ENCODE peak calls at places on chromosomes 4 and X, in four cellular contexts. U, J, V and Y are unnamed samples.

GRCh38 chrX:153411255-153411987 is at the start of gene ZFP92:
- DNase-seq in J (no peak), V (peak; percentile 5), U (no peak), Y (no peak)

GRCh38 chr4:53306729-53307128 is 59.1 kb downstream of the SCFD2 start:
- DNase-seq in J (no peak), U (no peak), V (peak; percentile 91), Y (peak; percentile 32)

GRCh38 chr4:7933631-7934510 is 5.8 kb downstream of the AFAP1 start:
- DNase-seq in U (no peak), J (no peak), V (peak; percentile 43), Y (peak; percentile 67)

GRCh38 chr4:108030332-108030731 is 40.6 kb downstream of the HADH start:
- DNase-seq in U (peak; percentile 46), J (peak; percentile 41), V (peak; percentile 87), Y (peak; percentile 56)

GRCh38 chr4:98603683-98604573 is 54.5 kb downstream of the TSPAN5 start:
- DNase-seq in U (no peak), J (no peak), V (peak; percentile 45), Y (peak; percentile 92)

GRCh38 chrX:23616361-23616760 is 50.9 kb upstream of the PRDX4 start:
- DNase-seq in U (no peak), J (peak; percentile 25), V (peak; percentile 38), Y (peak; percentile 23)

GRCh38 chr4:143262838-143263237 is 73.8 kb upstream of the GAB1 start:
- DNase-seq in U (no peak), J (no peak), V (no peak), Y (no peak)

GRCh38 chr4:94208918-94209317 is 1.3 kb downstream of the SMARCAD1 start:
- DNase-seq in J (no peak), V (peak; percentile 6), U (no peak), Y (no peak)

GRCh38 chr4:88442636-88443260 is 14.2 kb upstream of the HERC5 start:
- DNase-seq in U (no peak), V (no peak), J (no peak), Y (no peak)

GRCh38 chr4:14897217-14897616 is 105.1 kb upstream of the CPEB2 start:
- DNase-seq in J (peak; percentile 50), U (no peak), V (peak; percentile 12), Y (no peak)

GRCh38 chrX:69412661-69413060 is 91.5 kb upstream of the NALF2 start:
- DNase-seq in V (no peak), J (no peak), U (no peak), Y (no peak)

GRCh38 chrX:115392871-115393270 is 103.4 kb downstream of the LUZP4 start:
- DNase-seq in J (no peak), U (no peak), V (no peak), Y (no peak)

GRCh38 chrX:134423606-134424005 is 36.4 kb upstream of the HPRT1 start:
- DNase-seq in U (no peak), J (peak; percentile 45), V (peak; percentile 63), Y (peak; percentile 6)

GRCh38 chr4:7857238-7857701 is 82.4 kb downstream of the AFAP1 start:
- DNase-seq in U (no peak), V (peak; percentile 91), J (no peak), Y (peak; percentile 96)

GRCh38 chr4:154559141-154559841 is 3.5 kb upstream of the FGB start:
- DNase-seq in J (peak; percentile 86), V (peak; percentile 67), U (peak; percentile 48), Y (peak; percentile 50)

GRCh38 chr4:13470379-13470778 is 13.8 kb downstream of the RAB28 start:
- DNase-seq in J (no peak), U (no peak), V (no peak), Y (no peak)

GRCh38 chr4:164526916-164527315 is 227.0 kb upstream of the SMIM31 start:
- DNase-seq in U (peak; percentile 63), J (no peak), V (no peak), Y (no peak)

GRCh38 chr4:55372259-55372658 is 23.5 kb upstream of the TMEM165 start:
- DNase-seq in V (peak; percentile 23), J (no peak), U (no peak), Y (no peak)

GRCh38 chr4:52645315-52645714 is 13.8 kb downstream of the USP46 start:
- DNase-seq in U (no peak), J (no peak), V (no peak), Y (no peak)

GRCh38 chr4:2168469-2169319 is 73.2 kb downstream of the HAUS3 start:
- DNase-seq in U (no peak), V (no peak), J (no peak), Y (no peak)

GRCh38 chr4:109699553-109700225 is 3.6 kb downstream of the CASP6 start:
- DNase-seq in U (no peak), V (no peak), J (no peak), Y (no peak)

GRCh38 chr4:119026662-119027444 is 108.8 kb upstream of the MYOZ2 start:
- DNase-seq in U (no peak), J (peak; percentile 53), V (peak; percentile 12), Y (no peak)

GRCh38 chrX:100819534-100819836 is 706 bp upstream of the CSTF2 start:
- DNase-seq in U (no peak), J (no peak), V (no peak), Y (no peak)

GRCh38 chr4:146095091-146095690 is 80.3 kb upstream of the LSM6 start:
- DNase-seq in J (peak; percentile 46), V (peak; percentile 68), U (peak; percentile 63), Y (peak; percentile 12)

GRCh38 chrX:76428243-76429130 is 977 bp downstream of the MAGEE1 start:
- DNase-seq in V (peak; percentile 0), J (no peak), U (no peak), Y (no peak)

GRCh38 chr4:90025248-90025647 is 101.9 kb upstream of the CCSER1 start:
- DNase-seq in U (no peak), J (peak; percentile 1), V (peak; percentile 17), Y (no peak)

GRCh38 chr4:139628184-139629012 is 37.2 kb upstream of the MGST2 start:
- DNase-seq in J (no peak), V (no peak), U (no peak), Y (no peak)

GRCh38 chr4:25814737-25815136 is 48.1 kb downstream of the SEL1L3 start:
- DNase-seq in V (no peak), U (no peak), J (no peak), Y (no peak)

GRCh38 chr4:161172396-161173026 is 991.3 kb downstream of the FSTL5 start:
- DNase-seq in V (no peak), U (no peak), J (no peak), Y (no peak)
- H3K9me3 ChIP-seq in V (no peaks in the 10 kb centered on the region), U (no peaks in the 10 kb centered on the region), J (no peaks in the 10 kb centered on the region), Y (no peaks in the 10 kb centered on the region)

GRCh38 chr4:113147498-113148231 is 98.2 kb downstream of the ANK2 start:
- DNase-seq in U (no peak), J (no peak), V (peak; percentile 14), Y (no peak)
- H3K4me2 ChIP-seq in U (no peak overlapping the region), J (peak overlapping the region; percentile 86), V (peak overlapping the region; percentile 96), Y (no peak overlapping the region)

GRCh38 chr4:4595252-4595651 is 53.4 kb upstream of the STX18 start:
- DNase-seq in U (no peak), J (peak; percentile 21), V (no peak), Y (no peak)

GRCh38 chr4:4596720-4597119 is 54.9 kb upstream of the STX18 start:
- DNase-seq in J (no peak), V (no peak), U (no peak), Y (no peak)

GRCh38 chr4:4592414-4592813 is 50.6 kb upstream of the STX18 start:
- DNase-seq in V (no peak), U (no peak), J (no peak), Y (no peak)

GRCh38 chr4:4593596-4593995 is 51.7 kb upstream of the STX18 start:
- DNase-seq in V (no peak), J (no peak), U (no peak), Y (no peak)

GRCh38 chr4:4594531-4594930 is 52.7 kb upstream of the STX18 start:
- DNase-seq in U (no peak), V (peak; percentile 55), J (no peak), Y (no peak)
- H3K9me3 ChIP-seq in U (peaks cover 36% of the 10 kb centered on the region), V (no peaks in the 10 kb centered on the region), J (peaks cover 7% of the 10 kb centered on the region), Y (peaks cover 2% of the 10 kb centered on the region)

DNA sequence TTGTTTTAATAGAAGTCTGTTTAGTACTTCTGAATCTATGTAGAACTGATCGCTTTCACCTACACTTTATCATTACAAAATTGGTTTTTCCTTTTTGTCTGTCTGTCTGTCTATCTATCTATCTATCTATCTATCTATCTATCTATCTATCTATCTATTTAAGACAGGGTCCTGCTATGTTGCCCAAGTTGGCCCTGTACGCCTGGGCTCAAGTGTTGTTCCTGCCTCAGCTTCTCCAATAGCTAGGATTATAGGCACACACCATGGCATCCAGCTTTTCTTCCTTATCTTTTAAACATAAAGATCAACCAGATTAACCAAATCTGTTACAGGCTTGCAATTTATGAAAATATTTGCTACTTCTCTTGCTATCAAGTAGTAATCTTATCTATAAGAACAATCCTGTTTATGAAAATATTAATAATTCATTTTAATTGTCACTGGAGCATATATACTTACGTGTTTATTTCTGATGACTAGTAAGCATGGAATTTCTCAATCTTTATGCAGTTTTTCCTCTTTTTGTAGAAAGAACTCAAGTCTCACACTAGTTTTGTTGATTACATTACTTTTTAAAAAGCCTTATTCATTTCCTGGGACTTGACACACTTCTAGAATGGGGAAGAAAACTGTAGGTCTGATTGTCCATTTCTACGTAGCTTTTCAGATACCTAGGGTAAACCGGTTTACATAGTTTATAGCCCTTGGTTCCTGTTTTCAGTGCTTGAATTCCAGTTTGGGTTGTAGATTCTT is 24.6 kb downstream of the KIAA0232 start:
- DNase-seq in J (no peak), U (no peak), V (peak; percentile 18), Y (no peak)
- H3K4me2 ChIP-seq in J (peak overlapping the region; percentile 56), U (no peak overlapping the region), V (peak overlapping the region; percentile 36), Y (peak overlapping the region; percentile 26)